ENCODE peak calls at places on chromosome 19, in seven cellular contexts. One of them, this sample, is unnamed.

GRCh38 chr19:27647423-27647822 is 1565.5 kb downstream of the UQCRFS1 start:
- DNase-seq in stimulated activated CD4-positive, alpha-beta T cell treated with anti-CD3 and anti-CD28 coated beads, TNF-alpha, amount 100 ng/mL, for 48 hours: no peak
- DNase-seq in neural crest cell: no peak
- DNase-seq in Right ventricle myocardium superior: no peak
- DNase-seq in ascending aorta: no peak
- DNase-seq in NCI-H526: no peak
- DNase-seq in COLO829: no peak
- DNase-seq in this sample: no peak

GRCh38 chr19:19232231-19232630 is 20.5 kb downstream of the NCAN start:
- DNase-seq in NCI-H526: no peak
- DNase-seq in stimulated activated CD4-positive, alpha-beta T cell treated with anti-CD3 and anti-CD28 coated beads, TNF-alpha, amount 100 ng/mL, for 48 hours: no peak
- DNase-seq in COLO829: no peak
- DNase-seq in ascending aorta: no peak
- DNase-seq in Right ventricle myocardium superior: no peak
- DNase-seq in neural crest cell: no peak
- DNase-seq in this sample: no peak

GRCh38 chr19:12527034-12527836 is 24.0 kb downstream of the ZNF564 start:
- DNase-seq in Right ventricle myocardium superior: no peak
- DNase-seq in stimulated activated CD4-positive, alpha-beta T cell treated with anti-CD3 and anti-CD28 coated beads, TNF-alpha, amount 100 ng/mL, for 48 hours: no peak
- DNase-seq in COLO829: no peak
- DNase-seq in ascending aorta: no peak
- DNase-seq in neural crest cell: no peak
- DNase-seq in NCI-H526: no peak
- DNase-seq in this sample: no peak

GRCh38 chr19:18364826-18365528 is 21.0 kb upstream of the GDF15 start:
- DNase-seq in ascending aorta: no peak
- DNase-seq in Right ventricle myocardium superior: peak; percentile 61
- DNase-seq in stimulated activated CD4-positive, alpha-beta T cell treated with anti-CD3 and anti-CD28 coated beads, TNF-alpha, amount 100 ng/mL, for 48 hours: no peak
- DNase-seq in NCI-H526: peak; percentile 37
- DNase-seq in neural crest cell: no peak
- DNase-seq in COLO829: peak; percentile 95
- DNase-seq in this sample: no peak

GRCh38 chr19:36577271-36577996 is 4.3 kb upstream of the ZNF529 start:
- DNase-seq in stimulated activated CD4-positive, alpha-beta T cell treated with anti-CD3 and anti-CD28 coated beads, TNF-alpha, amount 100 ng/mL, for 48 hours: no peak
- DNase-seq in COLO829: no peak
- DNase-seq in NCI-H526: no peak
- DNase-seq in ascending aorta: no peak
- DNase-seq in Right ventricle myocardium superior: no peak
- DNase-seq in neural crest cell: no peak
- DNase-seq in this sample: no peak

GRCh38 chr19:6232567-6232966 is 47.2 kb downstream of the MLLT1 start:
- DNase-seq in stimulated activated CD4-positive, alpha-beta T cell treated with anti-CD3 and anti-CD28 coated beads, TNF-alpha, amount 100 ng/mL, for 48 hours: no peak
- DNase-seq in COLO829: no peak
- DNase-seq in neural crest cell: no peak
- DNase-seq in NCI-H526: no peak
- DNase-seq in Right ventricle myocardium superior: no peak
- DNase-seq in ascending aorta: no peak
- DNase-seq in this sample: no peak

GRCh38 chr19:16445238-16446107 is 26.3 kb downstream of the EPS15L1 start:
- DNase-seq in Right ventricle myocardium superior: no peak
- DNase-seq in neural crest cell: no peak
- DNase-seq in NCI-H526: peak; percentile 83
- DNase-seq in ascending aorta: no peak
- DNase-seq in COLO829: no peak
- DNase-seq in stimulated activated CD4-positive, alpha-beta T cell treated with anti-CD3 and anti-CD28 coated beads, TNF-alpha, amount 100 ng/mL, for 48 hours: no peak
- DNase-seq in this sample: no peak

GRCh38 chr19:41847351-41848105 is 2.7 kb downstream of the DMRTC2 start:
- DNase-seq in stimulated activated CD4-positive, alpha-beta T cell treated with anti-CD3 and anti-CD28 coated beads, TNF-alpha, amount 100 ng/mL, for 48 hours: no peak
- DNase-seq in neural crest cell: no peak
- DNase-seq in NCI-H526: no peak
- DNase-seq in Right ventricle myocardium superior: no peak
- DNase-seq in COLO829: no peak
- DNase-seq in ascending aorta: no peak
- DNase-seq in this sample: no peak

GRCh38 chr19:43725468-43725867 is 9.6 kb downstream of the IRGC start:
- DNase-seq in neural crest cell: no peak
- DNase-seq in NCI-H526: no peak
- DNase-seq in stimulated activated CD4-positive, alpha-beta T cell treated with anti-CD3 and anti-CD28 coated beads, TNF-alpha, amount 100 ng/mL, for 48 hours: no peak
- DNase-seq in ascending aorta: no peak
- DNase-seq in COLO829: no peak
- DNase-seq in Right ventricle myocardium superior: no peak
- DNase-seq in this sample: no peak

GRCh38 chr19:1004803-1005664 is 4.8 kb downstream of the GRIN3B start:
- DNase-seq in neural crest cell: no peak
- DNase-seq in COLO829: no peak
- DNase-seq in NCI-H526: no peak
- DNase-seq in Right ventricle myocardium superior: no peak
- DNase-seq in ascending aorta: no peak
- DNase-seq in stimulated activated CD4-positive, alpha-beta T cell treated with anti-CD3 and anti-CD28 coated beads, TNF-alpha, amount 100 ng/mL, for 48 hours: no peak
- DNase-seq in this sample: no peak

GRCh38 chr19:3207466-3208242 is 16.8 kb upstream of the CELF5 start:
- DNase-seq in Right ventricle myocardium superior: no peak
- DNase-seq in neural crest cell: no peak
- DNase-seq in COLO829: no peak
- DNase-seq in stimulated activated CD4-positive, alpha-beta T cell treated with anti-CD3 and anti-CD28 coated beads, TNF-alpha, amount 100 ng/mL, for 48 hours: no peak
- DNase-seq in ascending aorta: no peak
- DNase-seq in NCI-H526: peak; percentile 11
- DNase-seq in this sample: no peak

GRCh38 chr19:52601025-52601973 is 31.2 kb downstream of the ZNF701 start:
- DNase-seq in stimulated activated CD4-positive, alpha-beta T cell treated with anti-CD3 and anti-CD28 coated beads, TNF-alpha, amount 100 ng/mL, for 48 hours: peak; percentile 86
- DNase-seq in NCI-H526: peak; percentile 98
- DNase-seq in neural crest cell: peak; percentile 93
- DNase-seq in Right ventricle myocardium superior: peak; percentile 97
- DNase-seq in COLO829: peak; percentile 49
- DNase-seq in ascending aorta: peak; percentile 82
- DNase-seq in this sample: peak; percentile 64

GRCh38 chr19:38059897-38060296 is 152.9 kb downstream of the SIPA1L3 start:
- DNase-seq in NCI-H526: no peak
- DNase-seq in stimulated activated CD4-positive, alpha-beta T cell treated with anti-CD3 and anti-CD28 coated beads, TNF-alpha, amount 100 ng/mL, for 48 hours: peak; percentile 20
- DNase-seq in COLO829: no peak
- DNase-seq in Right ventricle myocardium superior: no peak
- DNase-seq in ascending aorta: no peak
- DNase-seq in neural crest cell: no peak
- DNase-seq in this sample: no peak

GRCh38 chr19:44677019-44677809 is 5.9 kb downstream of the CEACAM19 start:
- DNase-seq in NCI-H526: no peak
- DNase-seq in COLO829: peak; percentile 61
- DNase-seq in Right ventricle myocardium superior: no peak
- DNase-seq in stimulated activated CD4-positive, alpha-beta T cell treated with anti-CD3 and anti-CD28 coated beads, TNF-alpha, amount 100 ng/mL, for 48 hours: no peak
- DNase-seq in ascending aorta: no peak
- DNase-seq in neural crest cell: no peak
- DNase-seq in this sample: no peak

GRCh38 chr19:511101-511841 is 4.0 kb downstream of the TPGS1 start:
- DNase-seq in NCI-H526: peak; percentile 42
- DNase-seq in COLO829: no peak
- DNase-seq in stimulated activated CD4-positive, alpha-beta T cell treated with anti-CD3 and anti-CD28 coated beads, TNF-alpha, amount 100 ng/mL, for 48 hours: peak; percentile 64
- DNase-seq in Right ventricle myocardium superior: peak; percentile 60
- DNase-seq in neural crest cell: no peak
- DNase-seq in ascending aorta: no peak
- DNase-seq in this sample: no peak

GRCh38 chr19:8089664-8090601 is 37.4 kb downstream of the CCL25 start:
- DNase-seq in ascending aorta: no peak
- DNase-seq in stimulated activated CD4-positive, alpha-beta T cell treated with anti-CD3 and anti-CD28 coated beads, TNF-alpha, amount 100 ng/mL, for 48 hours: no peak
- DNase-seq in Right ventricle myocardium superior: no peak
- DNase-seq in COLO829: no peak
- DNase-seq in neural crest cell: no peak
- DNase-seq in NCI-H526: no peak
- DNase-seq in this sample: no peak

GRCh38 chr19:5691205-5691929 is 1.3 kb downstream of the RPL36 start:
- DNase-seq in stimulated activated CD4-positive, alpha-beta T cell treated with anti-CD3 and anti-CD28 coated beads, TNF-alpha, amount 100 ng/mL, for 48 hours: no peak
- DNase-seq in Right ventricle myocardium superior: peak; percentile 86
- DNase-seq in neural crest cell: no peak
- DNase-seq in COLO829: peak; percentile 38
- DNase-seq in NCI-H526: peak; percentile 36
- DNase-seq in ascending aorta: no peak
- DNase-seq in this sample: no peak

GRCh38 chr19:40416918-40417713 is 3.9 kb upstream of the PRX start:
- DNase-seq in stimulated activated CD4-positive, alpha-beta T cell treated with anti-CD3 and anti-CD28 coated beads, TNF-alpha, amount 100 ng/mL, for 48 hours: no peak
- DNase-seq in Right ventricle myocardium superior: peak; percentile 76
- DNase-seq in COLO829: no peak
- DNase-seq in ascending aorta: no peak
- DNase-seq in NCI-H526: no peak
- DNase-seq in neural crest cell: no peak
- DNase-seq in this sample: no peak

GRCh38 chr19:7391218-7391670 is 42.5 kb downstream of the ARHGEF18 start:
- DNase-seq in ascending aorta: no peak
- DNase-seq in neural crest cell: no peak
- DNase-seq in COLO829: no peak
- DNase-seq in stimulated activated CD4-positive, alpha-beta T cell treated with anti-CD3 and anti-CD28 coated beads, TNF-alpha, amount 100 ng/mL, for 48 hours: no peak
- DNase-seq in NCI-H526: no peak
- DNase-seq in Right ventricle myocardium superior: no peak
- DNase-seq in this sample: no peak

GRCh38 chr19:3346677-3347353 is 19.6 kb upstream of the NFIC start:
- DNase-seq in NCI-H526: no peak
- DNase-seq in ascending aorta: no peak
- DNase-seq in stimulated activated CD4-positive, alpha-beta T cell treated with anti-CD3 and anti-CD28 coated beads, TNF-alpha, amount 100 ng/mL, for 48 hours: no peak
- DNase-seq in COLO829: no peak
- DNase-seq in Right ventricle myocardium superior: peak; percentile 87
- DNase-seq in neural crest cell: no peak
- DNase-seq in this sample: no peak

GRCh38 chr19:2722541-2723344 is 1.6 kb upstream of the DIRAS1 start:
- DNase-seq in stimulated activated CD4-positive, alpha-beta T cell treated with anti-CD3 and anti-CD28 coated beads, TNF-alpha, amount 100 ng/mL, for 48 hours: no peak
- DNase-seq in neural crest cell: no peak
- DNase-seq in COLO829: peak; percentile 81
- DNase-seq in ascending aorta: peak; percentile 74
- DNase-seq in NCI-H526: no peak
- DNase-seq in Right ventricle myocardium superior: peak; percentile 84
- DNase-seq in this sample: no peak

GRCh38 chr19:58021541-58022282 is 12.1 kb upstream of the ZSCAN1 start:
- DNase-seq in COLO829: peak; percentile 11
- DNase-seq in Right ventricle myocardium superior: no peak
- DNase-seq in NCI-H526: peak; percentile 80
- DNase-seq in ascending aorta: no peak
- DNase-seq in stimulated activated CD4-positive, alpha-beta T cell treated with anti-CD3 and anti-CD28 coated beads, TNF-alpha, amount 100 ng/mL, for 48 hours: no peak
- DNase-seq in neural crest cell: peak; percentile 29
- DNase-seq in this sample: peak; percentile 87

GRCh38 chr19:11480081-11480926 is 542 bp downstream of the ELAVL3 start:
- DNase-seq in Right ventricle myocardium superior: no peak
- DNase-seq in neural crest cell: peak; percentile 23
- DNase-seq in ascending aorta: no peak
- DNase-seq in COLO829: no peak
- DNase-seq in stimulated activated CD4-positive, alpha-beta T cell treated with anti-CD3 and anti-CD28 coated beads, TNF-alpha, amount 100 ng/mL, for 48 hours: no peak
- DNase-seq in NCI-H526: peak; percentile 36
- DNase-seq in this sample: no peak

GRCh38 chr19:54164369-54165068 is 5.0 kb upstream of the LENG1 start:
- DNase-seq in neural crest cell: peak; percentile 44
- DNase-seq in NCI-H526: peak; percentile 95
- DNase-seq in Right ventricle myocardium superior: no peak
- DNase-seq in COLO829: peak; percentile 68
- DNase-seq in ascending aorta: no peak
- DNase-seq in stimulated activated CD4-positive, alpha-beta T cell treated with anti-CD3 and anti-CD28 coated beads, TNF-alpha, amount 100 ng/mL, for 48 hours: peak; percentile 48
- DNase-seq in this sample: no peak

GRCh38 chr19:42253245-42254082 is 1.5 kb downstream of the ERF start:
- DNase-seq in Right ventricle myocardium superior: peak; percentile 73
- DNase-seq in stimulated activated CD4-positive, alpha-beta T cell treated with anti-CD3 and anti-CD28 coated beads, TNF-alpha, amount 100 ng/mL, for 48 hours: no peak
- DNase-seq in COLO829: no peak
- DNase-seq in neural crest cell: peak; percentile 65
- DNase-seq in NCI-H526: peak; percentile 89
- DNase-seq in ascending aorta: no peak
- DNase-seq in this sample: no peak

GRCh38 chr19:54325194-54325621 is 12.2 kb upstream of the LILRA5 start:
- DNase-seq in NCI-H526: peak; percentile 67
- DNase-seq in COLO829: peak; percentile 73
- DNase-seq in Right ventricle myocardium superior: no peak
- DNase-seq in ascending aorta: no peak
- DNase-seq in neural crest cell: peak; percentile 59
- DNase-seq in stimulated activated CD4-positive, alpha-beta T cell treated with anti-CD3 and anti-CD28 coated beads, TNF-alpha, amount 100 ng/mL, for 48 hours: no peak
- DNase-seq in this sample: peak; percentile 9